ENCODE peak calls at places on chromosomes 11 and 22, in seven cellular contexts. One of them, this sample, is unnamed.

GRCh38 chr22:30180616-30181015 is 65.9 kb downstream of the LIF start:
- DNase-seq in SK-N-SH: no peak
- DNase-seq in AG04450: no peak
- DNase-seq in stomach: no peak
- DNase-seq in pancreas: no peak
- DNase-seq in AG04449: no peak
- DNase-seq in A549: no peak
- DNase-seq in this sample: no peak

GRCh38 chr11:119309953-119310681 is 6.8 kb downstream of the MCAM start:
- DNase-seq in SK-N-SH: no peak
- DNase-seq in AG04450: no peak
- DNase-seq in stomach: no peak
- DNase-seq in pancreas: no peak
- DNase-seq in AG04449: no peak
- DNase-seq in A549: no peak
- DNase-seq in this sample: no peak

GRCh38 chr11:36361901-36362391 is 65.9 kb downstream of the PRR5L start:
- DNase-seq in SK-N-SH: no peak
- DNase-seq in AG04450: peak; percentile 68
- DNase-seq in stomach: no peak
- DNase-seq in pancreas: no peak
- DNase-seq in AG04449: peak; percentile 92
- DNase-seq in A549: no peak
- DNase-seq in this sample: no peak

GRCh38 chr11:8947230-8947943 is 4.6 kb upstream of the ASCL3 start:
- DNase-seq in SK-N-SH: no peak
- DNase-seq in AG04450: no peak
- DNase-seq in stomach: no peak
- DNase-seq in pancreas: no peak
- DNase-seq in AG04449: no peak
- DNase-seq in A549: no peak
- DNase-seq in this sample: no peak

GRCh38 chr22:19503869-19504268 is 20.3 kb downstream of the CLDN5 start:
- DNase-seq in SK-N-SH: no peak
- DNase-seq in AG04450: no peak
- DNase-seq in stomach: no peak
- DNase-seq in pancreas: no peak
- DNase-seq in AG04449: no peak
- DNase-seq in A549: no peak
- DNase-seq in this sample: no peak

GRCh38 chr11:6615046-6615445 is 3.0 kb upstream of the TAF10 start:
- DNase-seq in SK-N-SH: no peak
- DNase-seq in AG04450: no peak
- DNase-seq in stomach: no peak
- DNase-seq in pancreas: no peak
- DNase-seq in AG04449: no peak
- DNase-seq in A549: no peak
- DNase-seq in this sample: no peak

GRCh38 chr11:120424185-120424969 is 87.2 kb upstream of the GRIK4 start:
- DNase-seq in SK-N-SH: no peak
- DNase-seq in AG04450: no peak
- DNase-seq in stomach: no peak
- DNase-seq in pancreas: no peak
- DNase-seq in AG04449: no peak
- DNase-seq in A549: no peak
- DNase-seq in this sample: no peak

GRCh38 chr11:62464655-62465054 is 45.8 kb downstream of the SCGB1A1 start:
- DNase-seq in SK-N-SH: no peak
- DNase-seq in AG04450: no peak
- DNase-seq in stomach: no peak
- DNase-seq in pancreas: no peak
- DNase-seq in AG04449: no peak
- DNase-seq in A549: no peak
- DNase-seq in this sample: no peak

GRCh38 chr11:16611395-16612233 is 126.8 kb upstream of the C11orf58 start:
- DNase-seq in SK-N-SH: peak; percentile 82
- DNase-seq in AG04450: no peak
- DNase-seq in stomach: no peak
- DNase-seq in pancreas: no peak
- DNase-seq in AG04449: no peak
- DNase-seq in A549: no peak
- DNase-seq in this sample: no peak

GRCh38 chr11:11349870-11350325 is 3.2 kb downstream of the CSNK2A3 start:
- DNase-seq in SK-N-SH: no peak
- DNase-seq in AG04450: peak; percentile 75
- DNase-seq in stomach: no peak
- DNase-seq in pancreas: no peak
- DNase-seq in AG04449: peak; percentile 19
- DNase-seq in A549: no peak
- DNase-seq in this sample: peak; percentile 89

GRCh38 chr22:49967333-49968241 is 7.0 kb downstream of the PIM3 start:
- DNase-seq in SK-N-SH: peak; percentile 76
- DNase-seq in AG04450: no peak
- DNase-seq in stomach: peak; percentile 78
- DNase-seq in pancreas: peak; percentile 80
- DNase-seq in AG04449: no peak
- DNase-seq in A549: no peak
- DNase-seq in this sample: no peak
- H3K4me3 ChIP-seq in SK-N-SH: no peak overlapping the region
- H3K4me3 ChIP-seq in AG04450: no peak overlapping the region
- H3K4me3 ChIP-seq in stomach: peak overlapping the region; percentile 5
- H3K4me3 ChIP-seq in pancreas: peak overlapping the region; percentile 17
- H3K4me3 ChIP-seq in AG04449: no peak overlapping the region
- H3K4me3 ChIP-seq in A549: no peak overlapping the region
- H3K4me3 ChIP-seq in this sample: no peak overlapping the region

DNA sequence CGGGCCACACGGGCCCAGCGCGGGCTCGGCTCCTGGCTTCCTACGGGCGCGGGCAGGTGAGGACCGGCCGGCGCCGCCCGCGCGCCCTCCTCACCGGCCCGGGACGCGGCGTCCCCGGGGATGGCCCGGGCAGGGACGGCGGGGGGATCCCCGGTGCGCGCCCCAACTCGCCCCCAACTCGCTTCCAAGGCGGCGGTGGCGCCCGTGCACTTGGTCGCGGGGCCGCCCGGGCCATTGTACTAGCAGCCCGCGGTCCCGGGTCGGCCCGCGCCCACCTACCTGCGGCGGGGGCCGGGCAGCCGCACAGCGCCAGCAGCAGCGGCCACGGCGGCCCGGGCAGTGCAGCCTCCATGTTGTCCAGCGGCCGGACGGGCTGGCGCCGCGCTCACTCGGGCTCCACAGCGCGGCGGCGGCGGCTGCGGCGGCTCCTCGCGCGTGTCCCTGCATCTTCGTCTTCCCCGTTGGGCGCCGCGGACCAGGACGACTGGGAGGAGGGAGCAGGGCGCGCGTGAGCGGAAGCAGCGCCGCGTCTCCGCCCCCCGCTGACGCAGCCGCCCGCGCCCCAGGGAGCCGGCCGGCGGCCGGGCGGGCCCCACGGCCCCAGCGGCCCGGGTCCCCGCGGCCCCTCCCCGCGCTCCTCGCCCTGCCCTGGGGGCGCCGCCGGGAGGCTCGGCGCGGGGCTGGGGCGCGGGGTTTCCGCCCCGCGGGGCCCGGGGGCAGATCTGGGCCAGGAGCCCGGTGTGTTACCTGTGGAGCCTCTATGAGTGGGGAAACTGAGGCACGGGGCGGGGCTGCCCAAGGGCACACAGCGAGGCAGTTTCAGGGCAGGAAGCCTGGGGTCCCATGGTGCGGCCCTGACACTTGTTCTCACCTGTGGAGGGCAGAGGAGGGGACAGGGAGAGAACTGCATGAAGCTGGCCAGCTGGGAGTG is 159.3 kb upstream of the GRK3 start:
- DNase-seq in SK-N-SH: peak; percentile 85
- DNase-seq in AG04450: no peak
- DNase-seq in stomach: peak; percentile 83
- DNase-seq in pancreas: peak; percentile 92
- DNase-seq in AG04449: no peak
- DNase-seq in A549: peak; percentile 52
- DNase-seq in this sample: no peak
- TF ChIP-seq CTCF in SK-N-SH: no peak
- TF ChIP-seq CTCF in AG04450: no peak
- TF ChIP-seq CTCF in stomach: no peak
- TF ChIP-seq CTCF in pancreas: no peak
- TF ChIP-seq CTCF in AG04449: no peak
- TF ChIP-seq CTCF in A549: no peak
- TF ChIP-seq CTCF in this sample: no peak

DNA sequence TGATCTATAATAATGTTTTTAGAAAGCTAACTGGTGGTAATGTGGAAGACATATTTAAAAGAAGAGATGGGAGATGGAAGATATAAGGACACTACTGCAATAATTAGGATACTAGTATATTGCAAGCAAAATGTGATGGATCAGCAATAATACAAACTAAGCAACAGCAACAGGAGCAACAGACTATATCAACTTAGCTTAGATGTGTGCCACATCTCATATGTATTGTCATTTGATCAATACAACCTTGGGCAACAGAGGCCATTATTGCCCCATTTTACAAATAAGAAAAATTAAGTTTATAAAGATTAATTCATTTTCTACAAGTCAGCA is 4.2 kb downstream of the FCHSD2 start:
- DNase-seq in SK-N-SH: no peak
- DNase-seq in AG04450: no peak
- DNase-seq in stomach: no peak
- DNase-seq in pancreas: no peak
- DNase-seq in AG04449: no peak
- DNase-seq in A549: no peak
- DNase-seq in this sample: no peak
- H3K4me3 ChIP-seq in SK-N-SH: no peak overlapping the region
- H3K4me3 ChIP-seq in AG04450: no peak overlapping the region
- H3K4me3 ChIP-seq in stomach: no peak overlapping the region
- H3K4me3 ChIP-seq in pancreas: no peak overlapping the region
- H3K4me3 ChIP-seq in AG04449: no peak overlapping the region
- H3K4me3 ChIP-seq in A549: no peak overlapping the region
- H3K4me3 ChIP-seq in this sample: no peak overlapping the region

GRCh38 chr11:75100314-75100713 is 3.6 kb upstream of the OR2AT4 start:
- DNase-seq in SK-N-SH: no peak
- DNase-seq in AG04450: peak; percentile 10
- DNase-seq in stomach: no peak
- DNase-seq in pancreas: no peak
- DNase-seq in AG04449: peak; percentile 21
- DNase-seq in A549: peak; percentile 52
- DNase-seq in this sample: peak; percentile 56

GRCh38 chr11:75105462-75105925 is 8.8 kb upstream of the OR2AT4 start:
- DNase-seq in SK-N-SH: no peak
- DNase-seq in AG04450: no peak
- DNase-seq in stomach: no peak
- DNase-seq in pancreas: no peak
- DNase-seq in AG04449: no peak
- DNase-seq in A549: no peak
- DNase-seq in this sample: no peak

GRCh38 chr11:75101424-75102128 is 4.9 kb upstream of the OR2AT4 start:
- DNase-seq in SK-N-SH: no peak
- DNase-seq in AG04450: no peak
- DNase-seq in stomach: no peak
- DNase-seq in pancreas: no peak
- DNase-seq in AG04449: no peak
- DNase-seq in A549: no peak
- DNase-seq in this sample: no peak

GRCh38 chr11:75107187-75107586 is 10.5 kb upstream of the OR2AT4 start:
- DNase-seq in SK-N-SH: no peak
- DNase-seq in AG04450: no peak
- DNase-seq in stomach: no peak
- DNase-seq in pancreas: no peak
- DNase-seq in AG04449: no peak
- DNase-seq in A549: no peak
- DNase-seq in this sample: no peak

DNA sequence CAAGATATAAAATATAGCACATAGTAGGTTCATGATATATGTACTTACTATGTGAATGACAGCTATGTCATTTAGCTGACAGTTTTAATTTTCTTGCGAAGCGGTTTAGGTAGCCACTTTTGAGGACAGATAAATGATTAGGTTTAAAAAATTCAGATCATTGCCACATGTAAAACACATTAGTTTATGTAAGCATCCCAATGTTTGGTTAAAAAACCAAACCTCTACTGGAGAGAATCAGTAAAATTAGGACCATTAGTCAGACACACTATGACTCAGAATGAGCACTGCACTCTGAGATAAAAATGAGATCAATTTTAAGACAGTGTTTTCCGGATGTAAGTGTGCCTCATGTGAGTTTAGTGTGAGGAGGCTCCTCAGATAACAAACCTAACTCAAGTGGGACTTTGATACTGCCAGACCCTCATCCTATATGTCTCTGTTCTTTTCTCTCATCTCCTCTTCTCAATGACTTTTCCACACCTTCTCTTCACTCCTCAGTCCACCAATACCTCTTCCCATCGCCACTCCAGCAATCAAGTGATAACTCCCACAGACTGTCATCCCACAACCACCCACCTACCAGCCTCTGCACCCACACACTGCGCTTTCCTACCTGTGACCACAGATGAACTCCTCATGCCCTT is 6.8 kb upstream of the OR2AT4 start:
- DNase-seq in SK-N-SH: no peak
- DNase-seq in AG04450: peak; percentile 33
- DNase-seq in stomach: no peak
- DNase-seq in pancreas: no peak
- DNase-seq in AG04449: peak; percentile 29
- DNase-seq in A549: no peak
- DNase-seq in this sample: peak; percentile 73
- TF ChIP-seq CTCF in SK-N-SH: no peak
- TF ChIP-seq CTCF in AG04450: no peak
- TF ChIP-seq CTCF in stomach: no peak
- TF ChIP-seq CTCF in pancreas: no peak
- TF ChIP-seq CTCF in AG04449: no peak
- TF ChIP-seq CTCF in A549: no peak
- TF ChIP-seq CTCF in this sample: no peak

DNA sequence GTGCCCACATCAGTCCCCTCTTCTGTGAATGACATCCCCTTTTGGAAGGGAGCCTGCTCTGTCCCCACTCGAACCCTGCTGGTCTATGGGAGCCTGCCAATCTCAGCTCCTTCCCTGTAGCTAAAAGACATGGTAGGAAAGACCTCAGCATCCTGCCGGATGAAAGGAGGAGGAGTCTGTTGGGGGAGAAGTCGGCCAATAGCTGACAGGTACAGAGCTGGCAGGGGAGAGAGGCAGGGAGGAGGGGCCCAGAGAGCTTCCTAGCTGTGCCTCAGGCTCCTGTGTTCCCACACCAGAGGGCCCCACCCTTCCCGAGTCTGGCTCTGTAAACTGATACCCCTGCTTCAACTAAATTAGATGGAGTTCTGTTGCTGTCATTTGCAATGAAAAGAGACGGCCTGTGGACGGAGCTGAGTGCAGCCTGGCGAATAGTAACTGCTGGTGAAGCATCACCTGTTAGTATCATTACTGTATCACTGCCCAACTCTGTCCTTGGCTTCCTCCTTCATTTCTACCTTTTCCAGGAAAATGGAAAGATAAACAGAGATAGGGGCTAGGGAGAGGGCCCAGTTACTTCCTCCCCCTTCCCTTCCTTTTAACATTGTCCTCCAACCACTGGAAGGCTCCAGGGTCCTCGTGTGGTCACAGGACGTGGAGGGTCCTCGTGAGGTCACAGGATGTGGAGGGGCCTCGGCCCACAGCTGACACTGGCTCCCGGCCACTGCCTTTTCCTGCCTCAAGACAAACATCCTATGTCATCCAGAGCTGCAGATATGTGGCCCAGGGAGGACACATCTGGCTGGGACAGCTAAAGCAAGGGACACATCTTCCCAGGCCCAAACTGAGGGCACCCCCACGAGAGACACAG is 15.1 kb downstream of the FXYD6 start:
- DNase-seq in SK-N-SH: peak; percentile 74
- DNase-seq in AG04450: no peak
- DNase-seq in stomach: peak; percentile 24
- DNase-seq in pancreas: no peak
- DNase-seq in AG04449: no peak
- DNase-seq in A549: no peak
- DNase-seq in this sample: no peak
- H3K4me3 ChIP-seq in SK-N-SH: no peak overlapping the region
- H3K4me3 ChIP-seq in AG04450: no peak overlapping the region
- H3K4me3 ChIP-seq in stomach: no peak overlapping the region
- H3K4me3 ChIP-seq in pancreas: no peak overlapping the region
- H3K4me3 ChIP-seq in AG04449: no peak overlapping the region
- H3K4me3 ChIP-seq in A549: no peak overlapping the region
- H3K4me3 ChIP-seq in this sample: no peak overlapping the region